ENCODE peak calls at places on chromosomes 4 and X, in five cellular contexts. S is uterus, V is tibial artery, Z is heart left ventricle, U is A549. E is an unnamed sample.
A peak's percentile ranks its signal among the peaks of the same experiment; 100 is the strongest.

GRCh38 chrX:26511621-26512363 is 295.8 kb downstream of the MAGEB5 start:
- DNase-seq in S (no peak), V (no peak), Z (no peak), U (no peak), E (no peak)

GRCh38 chr4:80196259-80197131 is 808 bp upstream of the PRDM8 start:
- DNase-seq in S (no peak), V (no peak), Z (no peak), U (no peak), E (no peak)

GRCh38 chrX:12225073-12225472 is 86.8 kb downstream of the FRMPD4 start:
- DNase-seq in S (no peak), V (no peak), Z (no peak), U (no peak), E (no peak)

GRCh38 chrX:46624090-46624786 is 50.7 kb downstream of the CHST7 start:
- DNase-seq in S (no peak), V (no peak), Z (no peak), U (no peak), E (no peak)

GRCh38 chr4:15002659-15003440 is 569 bp downstream of the CPEB2 start:
- DNase-seq in S (peak; percentile 64), V (peak; percentile 80), Z (peak; percentile 76), U (peak; percentile 24), E (no peak)

GRCh38 chrX:78655642-78656041 is 3.5 kb downstream of the RTL3 start:
- DNase-seq in S (no peak), V (no peak), Z (no peak), U (no peak), E (no peak)

GRCh38 chr4:118823471-118823870 is 12.5 kb downstream of the SEC24D start:
- DNase-seq in S (no peak), V (no peak), Z (no peak), U (no peak), E (no peak)

GRCh38 chrX:19661977-19662376 is 146.7 kb upstream of the MAP3K15 start:
- DNase-seq in S (no peak), V (no peak), Z (no peak), U (no peak), E (no peak)

GRCh38 chr4:14441550-14441949 is 560.7 kb upstream of the CPEB2 start:
- DNase-seq in S (no peak), V (no peak), Z (no peak), U (no peak), E (no peak)

GRCh38 chr4:151031831-151032605 is 16.9 kb upstream of the LRBA start:
- DNase-seq in S (no peak), V (no peak), Z (no peak), U (no peak), E (no peak)

GRCh38 chr4:179872751-179873150 is 2370.5 kb upstream of the TENM3 start:
- DNase-seq in S (no peak), V (no peak), Z (no peak), U (no peak), E (no peak)

GRCh38 chr4:179871726-179872125 is 2371.5 kb upstream of the TENM3 start:
- DNase-seq in S (no peak), V (no peak), Z (no peak), U (no peak), E (no peak)

DNA sequence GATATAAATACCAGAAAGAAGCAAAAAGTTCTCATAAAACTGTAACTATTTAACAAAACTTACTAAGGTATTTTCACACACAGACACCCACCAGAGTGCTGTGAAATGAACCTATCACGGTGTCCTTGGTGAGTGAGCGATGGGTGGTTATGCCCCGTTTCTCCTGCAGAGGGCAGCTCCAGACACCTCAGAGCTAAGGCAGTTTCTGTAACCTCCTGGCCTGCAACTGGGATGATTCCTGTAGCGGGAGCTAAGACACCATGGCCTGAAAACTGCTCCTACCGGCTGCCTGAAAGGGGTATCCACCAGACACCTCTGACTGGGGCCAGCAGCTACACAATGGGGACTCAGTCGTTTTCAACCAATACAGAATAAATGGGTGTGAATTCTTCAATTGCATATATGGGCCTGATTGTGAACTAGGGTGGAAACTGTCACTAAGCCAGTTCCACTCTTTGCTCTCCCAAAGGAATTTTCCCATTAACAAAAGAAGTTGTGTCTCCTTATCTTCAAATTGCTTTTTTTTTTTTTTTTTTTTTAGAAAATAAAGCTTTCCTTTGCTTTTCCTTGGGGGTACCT is 2375.8 kb upstream of the TENM3 start:
- DNase-seq in S (no peak), V (no peak), Z (no peak), U (peak; percentile 13), E (no peak)
- TF ChIP-seq CTCF in S (no peak), V (no peak), Z (no peak), U (peak; percentile 40), E (peak; percentile 32)

GRCh38 chr4:39066371-39066770 is 4.3 kb downstream of the KLHL5 start:
- DNase-seq in S (no peak), V (no peak), Z (no peak), U (no peak), E (no peak)

GRCh38 chr4:39067031-39067430 is 5.0 kb downstream of the KLHL5 start:
- DNase-seq in S (no peak), V (no peak), Z (no peak), U (no peak), E (no peak)

GRCh38 chr4:39061450-39061849 is 582 bp upstream of the KLHL5 start:
- DNase-seq in S (no peak), V (no peak), Z (no peak), U (no peak), E (no peak)

GRCh38 chr4:39062499-39062898 is 467 bp downstream of the KLHL5 start:
- DNase-seq in S (no peak), V (no peak), Z (no peak), U (no peak), E (no peak)

DNA sequence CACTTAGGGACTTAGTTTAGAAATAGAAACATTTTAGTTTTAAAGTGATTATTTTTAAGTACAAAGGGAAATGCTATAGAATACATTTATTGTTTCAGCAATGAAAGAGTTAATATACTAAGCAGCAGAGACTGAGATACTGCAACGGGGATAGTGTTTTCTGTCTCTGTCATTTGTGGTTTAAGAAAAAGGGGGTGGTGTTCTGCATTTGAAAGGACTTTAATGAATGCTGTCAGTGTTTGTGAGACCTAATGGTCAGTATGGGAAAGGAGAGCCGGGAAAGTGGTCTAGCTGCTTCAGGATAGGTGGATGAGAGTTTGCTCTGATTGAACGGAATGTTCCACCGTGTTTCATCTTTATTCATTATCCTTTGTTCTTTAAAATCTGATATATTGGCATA is at the start of gene KLHL5:
- DNase-seq in S (no peak), V (no peak), Z (no peak), U (no peak), E (no peak)
- H3K4me3 ChIP-seq in S (no peak within 1 kb of the TSS), V (no peak within 1 kb of the TSS), Z (no peak within 1 kb of the TSS), U (no peak within 1 kb of the TSS), E (no peak within 1 kb of the TSS)

GRCh38 chr4:166169111-166169510 is 296.1 kb downstream of the TLL1 start:
- DNase-seq in S (no peak), V (no peak), Z (no peak), U (no peak), E (no peak)

GRCh38 chr4:166162327-166162726 is 289.3 kb downstream of the TLL1 start:
- DNase-seq in S (no peak), V (no peak), Z (no peak), U (no peak), E (no peak)

GRCh38 chr4:166165829-166166420 is 292.9 kb downstream of the TLL1 start:
- DNase-seq in S (no peak), V (no peak), Z (no peak), U (peak; percentile 16), E (peak; percentile 66)
- TF ChIP-seq CTCF in S (peak; percentile 67), V (peak; percentile 75), Z (peak; percentile 65), U (peak; percentile 68), E (peak; percentile 60)

GRCh38 chr4:8848507-8849265 is 23.0 kb downstream of the HMX1 start:
- DNase-seq in S (no peak), V (no peak), Z (no peak), U (no peak), E (no peak)

GRCh38 chr4:8847331-8847730 is 24.3 kb downstream of the HMX1 start:
- DNase-seq in S (no peak), V (peak; percentile 15), Z (no peak), U (no peak), E (no peak)

GRCh38 chr4:8846046-8846720 is 25.5 kb downstream of the HMX1 start:
- DNase-seq in S (no peak), V (peak; percentile 8), Z (no peak), U (no peak), E (no peak)

GRCh38 chr4:8846864-8847263 is 24.8 kb downstream of the HMX1 start:
- DNase-seq in S (no peak), V (peak; percentile 7), Z (no peak), U (no peak), E (no peak)

GRCh38 chr4:8847764-8848163 is 23.9 kb downstream of the HMX1 start:
- DNase-seq in S (no peak), V (peak; percentile 8), Z (no peak), U (no peak), E (no peak)
- H3K4me3 ChIP-seq in S (no peak overlapping the region), V (no peak overlapping the region), Z (no peak overlapping the region), U (no peak overlapping the region), E (no peak overlapping the region)

DNA sequence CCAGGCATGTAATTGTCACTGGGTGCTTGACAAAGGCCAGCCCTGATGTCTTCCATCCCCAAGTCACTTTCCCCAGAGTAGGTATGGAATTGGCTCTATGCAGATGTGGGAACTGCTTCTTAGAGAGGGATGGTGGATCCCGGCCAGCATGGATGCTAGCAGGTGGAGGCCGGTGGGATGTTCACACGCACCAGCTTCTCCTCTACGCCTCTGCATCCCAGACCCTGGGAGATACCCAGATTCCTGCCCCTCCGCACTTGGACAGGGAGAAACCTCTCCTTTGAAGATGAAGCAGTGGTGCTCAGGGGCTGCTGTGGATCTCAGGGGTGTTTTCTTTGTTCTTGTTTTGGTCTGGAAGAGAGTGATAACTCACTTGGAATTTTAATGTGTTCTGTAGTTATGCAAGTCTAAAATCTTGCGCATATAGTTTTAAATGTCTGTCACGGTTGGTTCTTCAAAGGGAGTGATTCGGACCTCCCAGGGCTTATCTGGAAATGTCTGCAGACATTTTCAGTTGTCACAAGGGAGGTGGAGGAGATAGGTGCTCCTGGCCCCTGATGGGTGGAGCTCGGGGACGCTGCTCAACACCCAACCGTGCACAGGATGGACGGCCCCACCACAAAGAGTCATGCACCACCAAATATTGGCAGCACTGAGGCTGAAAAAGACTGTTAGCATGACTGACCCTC is 308.0 kb downstream of the DHRSX start:
- DNase-seq in S (no peak), V (no peak), Z (no peak), U (no peak), E (no peak)
- TF ChIP-seq CTCF in S (no peak), V (no peak), Z (no peak), U (no peak), E (no peak)

GRCh38 chrX:131729295-131729694 is 185.4 kb downstream of the OR13H1 start:
- DNase-seq in S (peak; percentile 84), V (no peak), Z (no peak), U (no peak), E (no peak)
- H3K4me3 ChIP-seq in S (peak overlapping the region; percentile 39), V (no peak overlapping the region), Z (peak overlapping the region; percentile 33), U (no peak overlapping the region), E (no peak overlapping the region)

GRCh38 chr4:109432203-109432602 is 1.4 kb upstream of the SEC24B start:
- DNase-seq in S (no peak), V (no peak), Z (no peak), U (no peak), E (no peak)
- TF ChIP-seq CTCF in S (no peak), V (no peak), Z (no peak), U (no peak), E (no peak)

GRCh38 chr4:27720010-27720766 is 859.5 kb downstream of the STIM2 start:
- DNase-seq in S (no peak), V (no peak), Z (no peak), U (no peak), E (no peak)
- H3K4me3 ChIP-seq in S (no peak overlapping the region), V (no peak overlapping the region), Z (no peak overlapping the region), U (no peak overlapping the region), E (no peak overlapping the region)

E was measured in HFF-Myc.